ENCODE peak calls at places on chromosomes 2 and 18, in eight cellular contexts. One of them, this sample, is unnamed.

GRCh38 chr2:24749069-24749691 is 44.0 kb downstream of the PTRHD1 start:
- DNase-seq in AG09319: no peak
- DNase-seq in A172: no peak
- DNase-seq in CD4-positive, CD25-positive, alpha-beta regulatory T cell: no peak
- DNase-seq in HCT116: no peak
- DNase-seq in NCI-H774: no peak
- DNase-seq in CD8-positive, alpha-beta memory T cell: no peak
- DNase-seq in activated naive CD4-positive, alpha-beta T cell treated with anti-CD3 and anti-CD28 coated beads, Interleukin-2, amount 10 ng/mL, durations not matched to agents 7 days and 5 days: no peak
- DNase-seq in this sample: no peak

GRCh38 chr18:80196528-80197320 is 50.6 kb downstream of the PARD6G start:
- DNase-seq in AG09319: no peak
- DNase-seq in A172: no peak
- DNase-seq in CD4-positive, CD25-positive, alpha-beta regulatory T cell: no peak
- DNase-seq in HCT116: no peak
- DNase-seq in NCI-H774: no peak
- DNase-seq in CD8-positive, alpha-beta memory T cell: no peak
- DNase-seq in activated naive CD4-positive, alpha-beta T cell treated with anti-CD3 and anti-CD28 coated beads, Interleukin-2, amount 10 ng/mL, durations not matched to agents 7 days and 5 days: no peak
- DNase-seq in this sample: no peak

GRCh38 chr2:38856165-38856564 is 19.6 kb downstream of the DHX57 start:
- DNase-seq in AG09319: no peak
- DNase-seq in A172: no peak
- DNase-seq in CD4-positive, CD25-positive, alpha-beta regulatory T cell: no peak
- DNase-seq in HCT116: no peak
- DNase-seq in NCI-H774: no peak
- DNase-seq in CD8-positive, alpha-beta memory T cell: no peak
- DNase-seq in activated naive CD4-positive, alpha-beta T cell treated with anti-CD3 and anti-CD28 coated beads, Interleukin-2, amount 10 ng/mL, durations not matched to agents 7 days and 5 days: no peak
- DNase-seq in this sample: no peak

GRCh38 chr18:70322928-70323327 is 34.1 kb downstream of the SOCS6 start:
- DNase-seq in AG09319: peak
- DNase-seq in A172: no peak
- DNase-seq in CD4-positive, CD25-positive, alpha-beta regulatory T cell: no peak
- DNase-seq in HCT116: no peak
- DNase-seq in NCI-H774: no peak
- DNase-seq in CD8-positive, alpha-beta memory T cell: no peak
- DNase-seq in activated naive CD4-positive, alpha-beta T cell treated with anti-CD3 and anti-CD28 coated beads, Interleukin-2, amount 10 ng/mL, durations not matched to agents 7 days and 5 days: no peak
- DNase-seq in this sample: no peak

GRCh38 chr2:20219763-20220380 is 5.1 kb downstream of the SDC1 start:
- DNase-seq in AG09319: no peak
- DNase-seq in A172: no peak
- DNase-seq in CD4-positive, CD25-positive, alpha-beta regulatory T cell: no peak
- DNase-seq in HCT116: no peak
- DNase-seq in NCI-H774: no peak
- DNase-seq in CD8-positive, alpha-beta memory T cell: no peak
- DNase-seq in activated naive CD4-positive, alpha-beta T cell treated with anti-CD3 and anti-CD28 coated beads, Interleukin-2, amount 10 ng/mL, durations not matched to agents 7 days and 5 days: no peak
- DNase-seq in this sample: no peak

GRCh38 chr2:241803387-241804325 is 5.3 kb upstream of the NEU4 start:
- DNase-seq in AG09319: no peak
- DNase-seq in A172: no peak
- DNase-seq in CD4-positive, CD25-positive, alpha-beta regulatory T cell: no peak
- DNase-seq in HCT116: no peak
- DNase-seq in NCI-H774: no peak
- DNase-seq in CD8-positive, alpha-beta memory T cell: peak
- DNase-seq in activated naive CD4-positive, alpha-beta T cell treated with anti-CD3 and anti-CD28 coated beads, Interleukin-2, amount 10 ng/mL, durations not matched to agents 7 days and 5 days: peak
- DNase-seq in this sample: no peak

GRCh38 chr2:128765822-128766221 is 447.2 kb upstream of the HS6ST1 start:
- DNase-seq in AG09319: no peak
- DNase-seq in A172: no peak
- DNase-seq in CD4-positive, CD25-positive, alpha-beta regulatory T cell: no peak
- DNase-seq in HCT116: no peak
- DNase-seq in NCI-H774: no peak
- DNase-seq in CD8-positive, alpha-beta memory T cell: no peak
- DNase-seq in activated naive CD4-positive, alpha-beta T cell treated with anti-CD3 and anti-CD28 coated beads, Interleukin-2, amount 10 ng/mL, durations not matched to agents 7 days and 5 days: no peak
- DNase-seq in this sample: no peak

GRCh38 chr2:145638675-145639074 is 1118.8 kb upstream of the ZEB2 start:
- DNase-seq in AG09319: no peak
- DNase-seq in A172: no peak
- DNase-seq in CD4-positive, CD25-positive, alpha-beta regulatory T cell: no peak
- DNase-seq in HCT116: no peak
- DNase-seq in NCI-H774: no peak
- DNase-seq in CD8-positive, alpha-beta memory T cell: no peak
- DNase-seq in activated naive CD4-positive, alpha-beta T cell treated with anti-CD3 and anti-CD28 coated beads, Interleukin-2, amount 10 ng/mL, durations not matched to agents 7 days and 5 days: no peak
- DNase-seq in this sample: no peak

GRCh38 chr2:181128199-181128598 is 147.8 kb downstream of the UBE2E3 start:
- DNase-seq in AG09319: no peak
- DNase-seq in A172: no peak
- DNase-seq in CD4-positive, CD25-positive, alpha-beta regulatory T cell: no peak
- DNase-seq in HCT116: no peak
- DNase-seq in NCI-H774: no peak
- DNase-seq in CD8-positive, alpha-beta memory T cell: no peak
- DNase-seq in activated naive CD4-positive, alpha-beta T cell treated with anti-CD3 and anti-CD28 coated beads, Interleukin-2, amount 10 ng/mL, durations not matched to agents 7 days and 5 days: no peak
- DNase-seq in this sample: no peak

GRCh38 chr18:34918856-34919255 is 122.4 kb upstream of the MAPRE2 start:
- DNase-seq in AG09319: no peak
- DNase-seq in A172: no peak
- DNase-seq in CD4-positive, CD25-positive, alpha-beta regulatory T cell: no peak
- DNase-seq in HCT116: no peak
- DNase-seq in NCI-H774: no peak
- DNase-seq in CD8-positive, alpha-beta memory T cell: no peak
- DNase-seq in activated naive CD4-positive, alpha-beta T cell treated with anti-CD3 and anti-CD28 coated beads, Interleukin-2, amount 10 ng/mL, durations not matched to agents 7 days and 5 days: no peak
- DNase-seq in this sample: no peak

GRCh38 chr2:85999131-85999831 is 106.4 kb downstream of the POLR1A start:
- DNase-seq in AG09319: no peak
- DNase-seq in A172: no peak
- DNase-seq in CD4-positive, CD25-positive, alpha-beta regulatory T cell: no peak
- DNase-seq in HCT116: no peak
- DNase-seq in NCI-H774: no peak
- DNase-seq in CD8-positive, alpha-beta memory T cell: no peak
- DNase-seq in activated naive CD4-positive, alpha-beta T cell treated with anti-CD3 and anti-CD28 coated beads, Interleukin-2, amount 10 ng/mL, durations not matched to agents 7 days and 5 days: peak
- DNase-seq in this sample: no peak

GRCh38 chr2:120769787-120770120 is 34.1 kb downstream of the GLI2 start:
- DNase-seq in AG09319: no peak
- DNase-seq in A172: no peak
- DNase-seq in CD4-positive, CD25-positive, alpha-beta regulatory T cell: no peak
- DNase-seq in HCT116: no peak
- DNase-seq in NCI-H774: no peak
- DNase-seq in CD8-positive, alpha-beta memory T cell: no peak
- DNase-seq in activated naive CD4-positive, alpha-beta T cell treated with anti-CD3 and anti-CD28 coated beads, Interleukin-2, amount 10 ng/mL, durations not matched to agents 7 days and 5 days: no peak
- DNase-seq in this sample: no peak

GRCh38 chr2:44388877-44389276 is 27.1 kb downstream of the CAMKMT start:
- DNase-seq in AG09319: no peak
- DNase-seq in A172: no peak
- DNase-seq in CD4-positive, CD25-positive, alpha-beta regulatory T cell: no peak
- DNase-seq in HCT116: no peak
- DNase-seq in NCI-H774: no peak
- DNase-seq in CD8-positive, alpha-beta memory T cell: no peak
- DNase-seq in activated naive CD4-positive, alpha-beta T cell treated with anti-CD3 and anti-CD28 coated beads, Interleukin-2, amount 10 ng/mL, durations not matched to agents 7 days and 5 days: no peak
- DNase-seq in this sample: no peak

GRCh38 chr2:65710779-65711295 is 278.4 kb upstream of the SPRED2 start:
- DNase-seq in AG09319: no peak
- DNase-seq in A172: peak
- DNase-seq in CD4-positive, CD25-positive, alpha-beta regulatory T cell: no peak
- DNase-seq in HCT116: peak
- DNase-seq in NCI-H774: no peak
- DNase-seq in CD8-positive, alpha-beta memory T cell: no peak
- DNase-seq in activated naive CD4-positive, alpha-beta T cell treated with anti-CD3 and anti-CD28 coated beads, Interleukin-2, amount 10 ng/mL, durations not matched to agents 7 days and 5 days: no peak
- DNase-seq in this sample: no peak

GRCh38 chr2:103785432-103785831 is 1023.6 kb downstream of the TMEM182 start:
- DNase-seq in AG09319: no peak
- DNase-seq in A172: no peak
- DNase-seq in CD4-positive, CD25-positive, alpha-beta regulatory T cell: no peak
- DNase-seq in HCT116: no peak
- DNase-seq in NCI-H774: no peak
- DNase-seq in CD8-positive, alpha-beta memory T cell: no peak
- DNase-seq in activated naive CD4-positive, alpha-beta T cell treated with anti-CD3 and anti-CD28 coated beads, Interleukin-2, amount 10 ng/mL, durations not matched to agents 7 days and 5 days: no peak
- DNase-seq in this sample: no peak

GRCh38 chr2:4324531-4324930 is 621.2 kb downstream of the DCDC2C start:
- DNase-seq in AG09319: no peak
- DNase-seq in A172: no peak
- DNase-seq in CD4-positive, CD25-positive, alpha-beta regulatory T cell: no peak
- DNase-seq in HCT116: no peak
- DNase-seq in NCI-H774: no peak
- DNase-seq in CD8-positive, alpha-beta memory T cell: no peak
- DNase-seq in activated naive CD4-positive, alpha-beta T cell treated with anti-CD3 and anti-CD28 coated beads, Interleukin-2, amount 10 ng/mL, durations not matched to agents 7 days and 5 days: no peak
- DNase-seq in this sample: no peak

GRCh38 chr2:232505805-232506360 is 14.3 kb upstream of the PRSS56 start:
- DNase-seq in AG09319: no peak
- DNase-seq in A172: no peak
- DNase-seq in CD4-positive, CD25-positive, alpha-beta regulatory T cell: no peak
- DNase-seq in HCT116: no peak
- DNase-seq in NCI-H774: no peak
- DNase-seq in CD8-positive, alpha-beta memory T cell: no peak
- DNase-seq in activated naive CD4-positive, alpha-beta T cell treated with anti-CD3 and anti-CD28 coated beads, Interleukin-2, amount 10 ng/mL, durations not matched to agents 7 days and 5 days: no peak
- DNase-seq in this sample: no peak

GRCh38 chr2:9782197-9782719 is 61.0 kb upstream of the TAF1B start:
- DNase-seq in AG09319: no peak
- DNase-seq in A172: no peak
- DNase-seq in CD4-positive, CD25-positive, alpha-beta regulatory T cell: peak
- DNase-seq in HCT116: no peak
- DNase-seq in NCI-H774: no peak
- DNase-seq in CD8-positive, alpha-beta memory T cell: peak
- DNase-seq in activated naive CD4-positive, alpha-beta T cell treated with anti-CD3 and anti-CD28 coated beads, Interleukin-2, amount 10 ng/mL, durations not matched to agents 7 days and 5 days: peak
- DNase-seq in this sample: no peak

GRCh38 chr2:205776139-205776538 is 93.8 kb downstream of the NRP2 start:
- DNase-seq in AG09319: no peak
- DNase-seq in A172: no peak
- DNase-seq in CD4-positive, CD25-positive, alpha-beta regulatory T cell: no peak
- DNase-seq in HCT116: peak
- DNase-seq in NCI-H774: no peak
- DNase-seq in CD8-positive, alpha-beta memory T cell: no peak
- DNase-seq in activated naive CD4-positive, alpha-beta T cell treated with anti-CD3 and anti-CD28 coated beads, Interleukin-2, amount 10 ng/mL, durations not matched to agents 7 days and 5 days: peak
- DNase-seq in this sample: no peak

GRCh38 chr2:165675551-165675968 is 118.5 kb downstream of the GALNT3 start:
- DNase-seq in AG09319: no peak
- DNase-seq in A172: no peak
- DNase-seq in CD4-positive, CD25-positive, alpha-beta regulatory T cell: no peak
- DNase-seq in HCT116: no peak
- DNase-seq in NCI-H774: peak
- DNase-seq in CD8-positive, alpha-beta memory T cell: no peak
- DNase-seq in activated naive CD4-positive, alpha-beta T cell treated with anti-CD3 and anti-CD28 coated beads, Interleukin-2, amount 10 ng/mL, durations not matched to agents 7 days and 5 days: no peak
- DNase-seq in this sample: no peak

GRCh38 chr2:10525573-10526265 is 77.6 kb upstream of the ODC1 start:
- DNase-seq in AG09319: no peak
- DNase-seq in A172: no peak
- DNase-seq in CD4-positive, CD25-positive, alpha-beta regulatory T cell: no peak
- DNase-seq in HCT116: no peak
- DNase-seq in NCI-H774: no peak
- DNase-seq in CD8-positive, alpha-beta memory T cell: no peak
- DNase-seq in activated naive CD4-positive, alpha-beta T cell treated with anti-CD3 and anti-CD28 coated beads, Interleukin-2, amount 10 ng/mL, durations not matched to agents 7 days and 5 days: no peak
- DNase-seq in this sample: no peak